ENCODE peak calls at places on chromosomes 6 and 20, in four cellular contexts. D is foreskin fibroblast, R is progenitor cell of endocrine pancreas, J is neural crest cell. N is an unnamed sample.

GRCh38 chr20:59074456-59074855 is 31.9 kb upstream of the PRELID3B start:
- DNase-seq in D (no peak), R (no peak), J (no peak), N (no peak)

GRCh38 chr20:43558412-43559146 is at the start of gene SGK2:
- DNase-seq in D (no peak), R (peak; percentile 55), J (no peak), N (no peak)

GRCh38 chr6:34067814-34068213 is 78.1 kb downstream of the GRM4 start:
- DNase-seq in D (no peak), R (no peak), J (no peak), N (no peak)

GRCh38 chr20:775679-776135 is 7.4 kb upstream of the SLC52A3 start:
- DNase-seq in D (no peak), R (no peak), J (no peak), N (no peak)

GRCh38 chr6:116101298-116101718 is 655 bp downstream of the NT5DC1 start:
- DNase-seq in D (no peak), R (no peak), J (no peak), N (no peak)

GRCh38 chr6:25017932-25018581 is 82.3 kb upstream of the RIPOR2 start:
- DNase-seq in D (peak; percentile 43), R (no peak), J (peak; percentile 22), N (no peak)

GRCh38 chr6:144343736-144344428 is 58.7 kb downstream of the UTRN start:
- DNase-seq in D (no peak), R (no peak), J (no peak), N (no peak)

GRCh38 chr6:43738877-43739641 is 31.0 kb upstream of the VEGFA start:
- DNase-seq in D (no peak), R (no peak), J (no peak), N (no peak)

GRCh38 chr20:8218861-8219260 is 86.8 kb downstream of the PLCB1 start:
- DNase-seq in D (peak; percentile 37), R (no peak), J (no peak), N (no peak)

GRCh38 chr6:86193821-86194220 is 551.1 kb upstream of the SYNCRIP start:
- DNase-seq in D (no peak), R (no peak), J (no peak), N (no peak)

GRCh38 chr6:86192123-86192522 is 549.4 kb upstream of the SYNCRIP start:
- DNase-seq in D (no peak), R (no peak), J (no peak), N (no peak)
- TF ChIP-seq CTCF in D (no peak), R (peak; percentile 39), J (peak; percentile 59), N (peak; percentile 13)

GRCh38 chr6:106685833-106686232 is 56.5 kb downstream of the QRSL1 start:
- DNase-seq in D (peak; percentile 29), R (no peak), J (no peak), N (no peak)

GRCh38 chr6:106692112-106692822 is 62.9 kb downstream of the QRSL1 start:
- DNase-seq in D (peak; percentile 43), R (no peak), J (no peak), N (no peak)

GRCh38 chr6:106692823-106693216 is 63.4 kb downstream of the QRSL1 start:
- DNase-seq in D (no peak), R (no peak), J (no peak), N (no peak)

GRCh38 chr6:106684011-106684410 is 54.6 kb downstream of the QRSL1 start:
- DNase-seq in D (no peak), R (no peak), J (no peak), N (no peak)

DNA sequence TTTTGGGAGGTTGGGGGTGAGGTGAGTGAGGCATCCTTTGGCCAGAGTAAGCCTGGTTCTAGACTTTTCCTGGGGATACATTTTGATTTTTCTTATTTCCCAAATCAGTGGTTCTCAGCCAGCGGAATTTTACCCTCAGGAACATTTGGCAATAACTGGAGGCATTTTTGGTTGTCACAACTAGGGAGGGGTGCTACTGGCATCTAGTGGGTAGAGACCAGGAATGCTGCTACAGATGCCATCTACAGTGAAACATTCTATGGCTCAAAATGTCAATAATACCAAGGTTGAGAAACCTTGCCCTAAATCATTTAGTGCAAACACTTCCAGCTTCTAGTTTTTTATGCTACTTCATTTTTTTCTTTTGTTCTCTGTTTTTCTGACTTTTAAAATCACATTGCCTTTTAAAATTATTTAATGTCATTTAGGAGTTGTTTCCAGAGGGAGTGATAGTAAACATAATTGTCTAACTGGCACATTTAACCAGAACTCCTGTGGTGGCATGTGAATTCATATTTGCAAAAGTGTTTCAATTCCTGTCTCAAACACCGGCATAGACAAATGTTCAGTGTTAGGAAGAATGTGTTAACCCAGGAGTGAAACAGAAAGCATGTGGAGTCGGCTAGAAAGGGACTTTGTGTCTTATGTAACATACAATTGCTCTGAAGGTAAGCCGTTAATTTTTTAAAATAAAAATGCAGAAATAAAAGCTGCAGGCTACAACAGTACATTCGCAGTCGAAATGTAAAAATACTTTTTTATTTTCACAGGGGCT is 59.0 kb downstream of the QRSL1 start:
- DNase-seq in D (no peak), R (no peak), J (no peak), N (no peak)
- TF ChIP-seq CTCF in D (no peak), R (no peak), J (no peak), N (no peak)

DNA sequence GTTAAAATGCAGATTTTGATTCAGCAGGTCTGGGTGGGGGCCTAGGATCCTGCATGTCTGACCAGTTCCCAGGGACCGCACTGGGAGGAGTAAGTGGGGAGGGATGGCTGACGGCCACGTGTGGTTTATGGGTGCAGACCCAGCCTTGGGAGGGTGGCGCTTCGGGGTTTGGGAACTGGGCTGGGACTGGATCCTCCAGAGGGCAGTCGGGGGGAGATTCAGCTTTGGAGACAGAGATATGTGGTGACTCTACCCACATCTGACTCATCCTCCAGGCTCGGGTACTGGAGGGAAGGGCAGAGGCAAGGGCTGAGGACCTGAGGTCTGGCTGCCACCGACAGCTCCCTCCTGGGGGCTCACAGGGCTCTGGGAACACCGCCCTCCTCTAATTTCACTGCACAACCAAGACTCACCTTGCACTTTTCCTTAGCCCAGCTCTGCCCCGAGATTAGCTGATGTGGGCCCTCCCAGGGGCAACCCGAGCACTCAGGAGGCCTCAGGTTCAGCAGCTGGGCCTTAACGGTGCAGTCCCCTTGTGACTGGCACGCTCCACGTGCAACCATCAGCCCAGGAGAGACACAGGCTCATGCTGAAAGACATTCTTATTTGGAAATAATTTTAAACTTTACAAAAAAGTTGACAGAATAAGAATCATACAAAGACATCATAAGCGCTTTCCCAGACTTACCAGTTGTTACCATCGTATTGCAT is 172.8 kb upstream of the PMEPA1 start:
- DNase-seq in D (peak; percentile 7), R (no peak), J (no peak), N (no peak)
- TF ChIP-seq CTCF in D (no peak), R (no peak), J (no peak), N (no peak)

DNA sequence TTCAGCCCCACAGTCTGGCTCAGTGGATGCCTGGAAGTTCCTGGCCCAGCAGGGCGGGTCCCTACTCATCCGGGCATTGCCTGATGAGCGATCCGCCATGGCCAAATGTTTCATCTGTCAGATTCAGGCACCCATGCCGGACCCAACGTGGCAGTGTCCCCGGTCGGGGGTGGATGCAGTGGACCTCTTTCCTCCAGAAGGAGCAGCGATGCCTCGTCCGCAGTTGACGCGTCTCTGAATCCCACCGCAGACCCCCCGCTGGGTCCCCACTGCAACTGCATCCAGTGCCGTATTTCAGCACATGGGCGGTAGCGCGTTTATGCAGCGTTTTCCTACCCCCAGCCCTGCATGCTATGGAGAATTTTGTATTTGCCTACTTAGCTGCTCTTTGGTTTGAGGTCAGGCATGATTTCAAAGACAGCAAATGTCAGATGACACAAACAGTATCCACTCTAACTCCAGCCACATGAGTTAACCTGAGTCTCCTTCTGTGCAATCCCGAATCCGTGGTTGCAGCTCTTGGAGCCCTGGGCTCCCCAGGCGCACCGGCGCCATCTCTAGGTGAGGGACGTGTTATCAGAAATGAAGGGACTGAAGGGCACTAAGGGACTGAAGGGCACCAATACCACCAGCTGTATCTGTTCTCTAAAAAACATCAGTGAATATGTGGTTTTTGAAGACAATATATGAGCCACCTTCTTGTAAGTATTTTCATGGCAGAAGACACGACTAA is 72.6 kb upstream of the THBS2 start:
- DNase-seq in D (peak; percentile 30), R (no peak), J (no peak), N (no peak)
- TF ChIP-seq CTCF in D (peak; percentile 31), R (peak; percentile 19), J (no peak), N (no peak)

GRCh38 chr20:30812739-30813411 is 444.6 kb upstream of the DEFB115 start:
- DNase-seq in D (no peak), R (no peak), J (no peak), N (no peak)
- TF ChIP-seq CTCF in D (no peak), R (no peak), J (no peak), N (no peak)

GRCh38 chr6:1525364-1526038 is 84.2 kb upstream of the FOXC1 start:
- DNase-seq in D (peak; percentile 64), R (no peak), J (no peak), N (no peak)
- TF ChIP-seq CTCF in D (no peak), R (no peak), J (no peak), N (no peak)

DNA sequence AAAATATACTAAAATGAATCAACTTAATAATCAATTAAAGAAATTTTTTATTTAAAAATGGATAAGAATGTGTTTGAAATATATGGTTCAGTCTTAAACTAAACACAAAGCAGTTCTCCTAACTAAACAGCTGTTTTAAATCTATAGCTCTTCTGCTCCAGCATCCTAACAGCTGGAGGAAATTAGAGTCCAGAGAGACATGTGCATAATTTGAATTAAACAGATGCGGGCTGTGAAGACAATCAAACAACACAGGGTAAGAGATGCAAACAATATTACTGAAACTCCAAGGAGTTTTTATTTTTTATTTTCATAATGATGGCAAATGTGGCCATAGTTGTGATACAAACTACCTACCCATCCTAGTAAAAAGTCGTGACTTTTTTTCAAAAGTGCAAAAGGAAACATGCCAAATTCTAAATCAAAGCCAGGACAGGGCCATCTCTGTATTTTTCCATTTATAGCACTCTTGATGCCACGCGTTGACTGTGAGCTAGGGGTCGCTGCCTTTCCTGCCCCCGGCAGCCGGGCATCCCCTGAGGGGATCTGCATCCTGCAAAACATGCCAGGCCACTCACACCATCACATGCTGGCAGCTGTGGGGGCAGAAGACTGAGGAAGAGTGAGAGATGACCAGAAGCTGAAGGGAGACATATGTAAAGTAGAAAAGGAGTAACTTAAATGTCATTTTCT is 310.6 kb downstream of the PRKN start:
- DNase-seq in D (no peak), R (no peak), J (no peak), N (no peak)
- TF ChIP-seq CTCF in D (no peak), R (no peak), J (no peak), N (no peak)

N was measured in D721Med.